ENCODE peak calls at places on chromosomes 3 and 15, in five cellular contexts. Z is pancreas, G is OCI-LY7, H is heart left ventricle, U is esophagus squamous epithelium. X is an unnamed sample.

GRCh38 chr15:57972801-57973311 is 92.7 kb downstream of the ALDH1A2 start:
- DNase-seq in H (no peak), U (no peak), G (no peak), Z (no peak), X (no peak)

GRCh38 chr3:55158345-55158744 is 230.5 kb upstream of the LRTM1 start:
- DNase-seq in Z (no peak), H (no peak), U (no peak), G (no peak), X (no peak)

GRCh38 chr3:97815149-97815917 is 6.5 kb upstream of the CRYBG3 start:
- DNase-seq in H (no peak), G (no peak), U (no peak), Z (no peak), X (peak; percentile 30)

GRCh38 chr15:62895139-62895866 is 147.2 kb upstream of the TPM1 start:
- DNase-seq in H (no peak), Z (no peak), U (no peak), G (no peak), X (no peak)

GRCh38 chr3:151320131-151320530 is 3.5 kb upstream of the GPR87 start:
- DNase-seq in H (no peak), U (no peak), G (no peak), Z (no peak), X (no peak)

GRCh38 chr3:277873-278272 is 81.3 kb downstream of the CHL1 start:
- DNase-seq in H (no peak), G (peak; percentile 68), U (no peak), Z (no peak), X (no peak)

GRCh38 chr15:84973492-84974460 is 7.9 kb upstream of the PDE8A start:
- DNase-seq in G (no peak), H (no peak), Z (no peak), U (no peak), X (no peak)

GRCh38 chr3:156509209-156510174 is 45.4 kb downstream of the SSR3 start:
- DNase-seq in U (no peak), G (peak; percentile 69), H (no peak), Z (no peak), X (no peak)

GRCh38 chr15:82963356-82964341 is 11.1 kb upstream of the HOMER2 start:
- DNase-seq in Z (no peak), U (no peak), H (no peak), G (no peak), X (no peak)

GRCh38 chr3:145776782-145777408 is 384.1 kb downstream of the PLOD2 start:
- DNase-seq in H (no peak), G (peak; percentile 18), U (no peak), Z (no peak), X (no peak)

GRCh38 chr3:33440578-33441321 is 545 bp upstream of the UBP1 start:
- DNase-seq in U (peak; percentile 99), H (peak; percentile 100), Z (peak; percentile 72), G (peak; percentile 100), X (peak; percentile 95)

GRCh38 chr3:9947025-9947995 is 4.9 kb downstream of the PRRT3 start:
- DNase-seq in H (peak; percentile 63), G (no peak), U (no peak), Z (peak; percentile 94), X (no peak)

GRCh38 chr3:69806735-69807438 is 67.6 kb downstream of the MITF start:
- DNase-seq in U (no peak), G (no peak), Z (no peak), H (no peak), X (no peak)

GRCh38 chr3:154745122-154745521 is 315.1 kb upstream of the GPR149 start:
- DNase-seq in H (no peak), U (no peak), Z (no peak), G (no peak), X (no peak)

GRCh38 chr3:154743418-154743817 is 313.4 kb upstream of the GPR149 start:
- DNase-seq in H (no peak), Z (no peak), G (no peak), U (no peak), X (no peak)

GRCh38 chr3:154749514-154749913 is 319.5 kb upstream of the GPR149 start:
- DNase-seq in U (no peak), G (no peak), H (no peak), Z (no peak), X (no peak)

GRCh38 chr3:154745925-154746324 is 315.9 kb upstream of the GPR149 start:
- DNase-seq in H (no peak), G (no peak), U (no peak), Z (no peak), X (no peak)
- TF ChIP-seq CTCF in H (no peak), G (peak; percentile 29), U (no peak), Z (no peak), X (no peak)

GRCh38 chr3:8870134-8870533 is 93.1 kb downstream of the RAD18 start:
- DNase-seq in H (no peak), G (no peak), U (no peak), Z (no peak), X (no peak)
- H3K27ac ChIP-seq in H (no peak overlapping the region), G (no peak overlapping the region), U (no peak overlapping the region), Z (no peak overlapping the region), X (no peak overlapping the region)

DNA sequence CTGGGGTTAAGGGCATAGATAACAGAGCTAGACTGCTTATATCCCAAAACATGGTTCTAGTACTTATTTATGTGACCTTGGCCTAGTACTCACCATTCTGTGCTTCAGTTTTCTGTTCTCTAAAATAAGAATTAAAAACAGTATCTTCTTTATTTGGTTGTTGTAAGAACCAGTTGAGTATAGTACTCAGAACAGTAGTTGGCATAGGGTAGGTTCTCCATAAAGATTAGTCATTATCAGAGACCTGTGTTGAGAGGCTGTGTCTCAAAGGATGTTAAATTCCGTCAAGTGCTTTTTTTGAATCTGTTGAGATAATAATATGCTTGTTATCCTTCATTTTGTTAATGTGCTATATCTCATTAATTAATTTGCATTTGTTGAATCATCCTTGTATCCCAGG is 47.4 kb upstream of the OSTN start:
- DNase-seq in G (no peak), Z (no peak), H (no peak), U (no peak), X (no peak)
- H3K9me3 ChIP-seq in G (peaks cover 33% of the 10 kb centered on the region), Z (no peaks in the 10 kb centered on the region), H (peaks cover 18% of the 10 kb centered on the region), U (peaks cover 9% of the 10 kb centered on the region), X (peaks cover 17% of the 10 kb centered on the region)

GRCh38 chr3:50147861-50148260 is 7.3 kb upstream of the SEMA3F start:
- DNase-seq in G (no peak), H (no peak), Z (no peak), U (no peak), X (no peak)

GRCh38 chr3:50150404-50150750 is 4.7 kb upstream of the SEMA3F start:
- DNase-seq in G (no peak), U (no peak), Z (no peak), H (no peak), X (no peak)

GRCh38 chr3:50147447-50147846 is 7.7 kb upstream of the SEMA3F start:
- DNase-seq in G (no peak), Z (no peak), U (no peak), H (no peak), X (no peak)

GRCh38 chr3:50147016-50147415 is 8.1 kb upstream of the SEMA3F start:
- DNase-seq in Z (no peak), G (no peak), H (no peak), U (no peak), X (no peak)

DNA sequence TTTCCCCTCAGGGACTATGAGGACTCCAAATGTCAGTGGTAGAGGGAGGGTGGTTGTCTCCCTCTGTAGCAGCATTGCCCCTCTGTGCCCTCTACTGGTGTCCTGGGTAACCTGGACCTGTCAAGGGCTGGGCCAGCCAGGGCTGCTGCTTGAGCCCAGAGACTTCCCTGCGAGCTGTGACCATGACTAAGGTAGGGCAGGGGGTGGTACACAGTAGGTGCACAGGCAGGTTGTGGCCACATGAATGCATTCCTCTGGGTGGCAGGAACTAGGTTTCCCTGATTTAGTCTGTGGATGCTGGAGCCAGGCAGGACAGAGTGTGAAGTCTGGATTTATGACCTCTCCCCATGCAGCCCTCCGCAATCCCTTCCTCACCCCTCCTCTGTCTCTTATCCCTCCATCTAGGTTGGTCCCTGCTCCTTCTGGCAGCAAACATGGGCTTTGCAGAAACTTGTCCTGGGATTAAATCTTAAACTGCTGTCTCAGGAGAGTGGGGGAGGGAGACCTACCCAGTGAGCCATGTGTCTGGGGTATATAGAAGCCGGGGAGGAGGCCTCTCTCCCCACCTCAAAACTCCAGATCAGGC is 8.7 kb upstream of the SEMA3F start:
- DNase-seq in H (no peak), Z (no peak), U (no peak), G (no peak), X (no peak)
- TF ChIP-seq CTCF in H (no peak), Z (no peak), U (peak; percentile 15), G (peak; percentile 16), X (no peak)

GRCh38 chr15:71329041-71329440 is 213.8 kb downstream of the THSD4 start:
- DNase-seq in Z (no peak), G (no peak), U (no peak), H (peak; percentile 46), X (no peak)
- H3K27ac ChIP-seq in Z (no peak overlapping the region), G (no peak overlapping the region), U (peak overlapping the region; percentile 85), H (peak overlapping the region; percentile 86), X (no peak overlapping the region)

DNA sequence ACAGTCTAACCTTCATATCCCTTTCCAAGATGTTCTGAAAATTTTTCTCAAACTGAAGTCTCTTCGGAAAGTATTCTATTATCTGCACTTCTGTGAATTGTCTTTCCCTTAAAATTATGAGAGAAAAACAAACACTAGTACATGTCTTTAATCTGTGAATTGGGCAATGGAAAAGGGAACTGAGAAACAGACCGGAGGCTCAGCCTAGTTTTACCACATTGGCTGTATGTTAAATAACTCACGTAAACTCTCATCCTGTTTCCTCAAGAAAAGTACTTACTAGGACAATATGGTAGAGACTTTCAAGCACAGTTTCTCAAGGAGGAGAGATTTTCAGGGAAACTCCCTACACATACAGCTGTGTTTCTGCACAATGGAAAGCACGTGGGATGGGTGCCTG is 982.2 kb upstream of the SEMA6D start:
- DNase-seq in Z (no peak), G (peak; percentile 6), H (no peak), U (no peak), X (no peak)
- H3K9me3 ChIP-seq in Z (no peaks in the 10 kb centered on the region), G (no peaks in the 10 kb centered on the region), H (no peaks in the 10 kb centered on the region), U (peaks cover 8% of the 10 kb centered on the region), X (peaks cover 3% of the 10 kb centered on the region)

GRCh38 chr15:43329960-43330779 is at the start of gene LCMT2:
- DNase-seq in G (peak; percentile 95), H (peak; percentile 94), Z (peak; percentile 94), U (peak; percentile 60), X (peak; percentile 87)
- TF ChIP-seq CTCF in G (no peak), H (no peak), Z (no peak), U (no peak), X (peak; percentile 15)

DNA sequence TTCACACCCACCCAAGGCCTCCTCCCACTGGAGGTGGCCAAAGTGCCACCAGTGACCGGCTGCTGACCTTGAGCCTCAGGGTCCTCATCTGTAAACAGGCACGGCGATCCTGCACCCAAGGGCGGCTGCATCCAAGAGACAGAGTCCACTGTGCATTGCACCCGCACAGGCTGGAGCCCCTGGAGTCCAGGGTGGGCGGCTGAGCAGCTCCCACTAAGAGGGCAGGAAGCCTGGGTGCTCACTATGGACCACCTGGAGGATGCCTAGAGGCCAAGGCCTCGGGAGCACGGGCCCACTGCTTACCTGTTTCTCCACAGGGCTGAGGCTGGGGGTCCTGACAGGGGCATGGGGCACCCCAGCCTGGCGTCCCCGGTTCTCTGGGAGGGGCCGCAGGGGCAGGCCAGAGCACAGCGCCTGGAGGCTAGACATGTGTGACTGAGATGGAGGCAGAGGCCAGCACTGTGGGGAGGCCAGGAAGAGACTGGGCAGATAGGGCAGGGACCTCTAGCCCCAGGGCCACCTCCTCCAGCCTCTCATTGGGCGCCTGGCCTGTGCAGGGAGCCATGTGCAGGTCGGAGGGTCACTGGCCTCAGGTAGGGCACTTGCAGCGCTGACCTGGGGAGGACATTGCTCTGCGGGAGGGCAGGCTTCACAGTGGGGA is at the start of gene UROC1:
- DNase-seq in Z (peak; percentile 48), H (no peak), G (no peak), U (no peak), X (no peak)
- H3K27ac ChIP-seq in Z (no peak within 1 kb of the TSS), H (no peak within 1 kb of the TSS), G (no peak within 1 kb of the TSS), U (no peak within 1 kb of the TSS), X (no peak within 1 kb of the TSS)

X was measured in CD4-positive, alpha-beta T cell.